ENCODE peak calls at places on chromosomes 7 and 10, in ten cellular contexts. O is pancreas, I is Panc1, M is HFF-Myc, K is esophagus squamous epithelium, W is psoas muscle, C is GM12865, D is GM06990, V is fibroblast of pulmonary artery, B is OCI-LY7. H is an unnamed sample.

GRCh38 chr10:88213206-88213605 is 349.8 kb downstream of the PTEN start:
- DNase-seq in O (no peak), K (no peak), V (no peak), B (no peak), W (no peak), I (no peak), C (no peak), D (no peak), M (no peak), H (no peak)

GRCh38 chr7:27587429-27587828 is 75.3 kb downstream of the HIBADH start:
- DNase-seq in O (no peak), M (no peak), K (no peak), V (no peak), C (no peak), W (no peak), B (no peak), I (no peak), D (peak; percentile 7), H (no peak)

GRCh38 chr7:127393370-127394058 is 1.0 kb upstream of the ZNF800 start:
- DNase-seq in W (peak; percentile 50), I (no peak), M (no peak), O (peak; percentile 27), C (no peak), K (no peak), V (no peak), D (no peak), B (no peak), H (no peak)

GRCh38 chr7:50939026-50939425 is 156.3 kb upstream of the GRB10 start:
- DNase-seq in O (no peak), V (no peak), M (peak; percentile 42), D (no peak), K (no peak), W (no peak), C (no peak), B (no peak), I (no peak), H (peak; percentile 13)

GRCh38 chr10:118983263-118983662 is 46.3 kb upstream of the NANOS1 start:
- DNase-seq in V (no peak), D (peak; percentile 43), M (no peak), C (peak; percentile 66), K (no peak), W (no peak), B (no peak), I (no peak), O (no peak), H (peak; percentile 23)

GRCh38 chr7:17554341-17555015 is 256.0 kb downstream of the AHR start:
- DNase-seq in K (no peak), D (no peak), B (no peak), C (no peak), V (no peak), W (no peak), O (no peak), M (no peak), I (no peak), H (no peak)

GRCh38 chr10:4127518-4128315 is 342.7 kb upstream of the KLF6 start:
- DNase-seq in I (no peak), M (no peak), C (peak; percentile 87), K (no peak), V (no peak), B (peak; percentile 71), W (no peak), O (no peak), D (peak; percentile 72), H (peak; percentile 69)

GRCh38 chr7:38748056-38748610 is 117.0 kb upstream of the AMPH start:
- DNase-seq in I (no peak), D (no peak), M (no peak), B (no peak), K (no peak), C (no peak), W (no peak), V (peak; percentile 49), O (no peak), H (peak; percentile 24)

GRCh38 chr7:91565499-91566331 is 301.5 kb downstream of the FZD1 start:
- DNase-seq in C (no peak), M (peak; percentile 44), B (no peak), D (no peak), K (no peak), W (no peak), V (no peak), I (no peak), O (peak; percentile 35), H (no peak)

GRCh38 chr10:95260397-95260881 is 30.4 kb downstream of the PDLIM1 start:
- DNase-seq in M (peak; percentile 57), O (no peak), V (peak; percentile 95), D (no peak), B (no peak), W (no peak), I (peak; percentile 73), K (no peak), C (no peak), H (peak; percentile 91)

GRCh38 chr7:4683884-4684565 is 1.9 kb downstream of the FOXK1 start:
- DNase-seq in M (no peak), V (peak; percentile 69), B (peak; percentile 33), K (no peak), C (peak; percentile 67), I (peak; percentile 55), O (peak; percentile 54), D (peak; percentile 53), W (peak; percentile 73), H (peak; percentile 86)

DNA sequence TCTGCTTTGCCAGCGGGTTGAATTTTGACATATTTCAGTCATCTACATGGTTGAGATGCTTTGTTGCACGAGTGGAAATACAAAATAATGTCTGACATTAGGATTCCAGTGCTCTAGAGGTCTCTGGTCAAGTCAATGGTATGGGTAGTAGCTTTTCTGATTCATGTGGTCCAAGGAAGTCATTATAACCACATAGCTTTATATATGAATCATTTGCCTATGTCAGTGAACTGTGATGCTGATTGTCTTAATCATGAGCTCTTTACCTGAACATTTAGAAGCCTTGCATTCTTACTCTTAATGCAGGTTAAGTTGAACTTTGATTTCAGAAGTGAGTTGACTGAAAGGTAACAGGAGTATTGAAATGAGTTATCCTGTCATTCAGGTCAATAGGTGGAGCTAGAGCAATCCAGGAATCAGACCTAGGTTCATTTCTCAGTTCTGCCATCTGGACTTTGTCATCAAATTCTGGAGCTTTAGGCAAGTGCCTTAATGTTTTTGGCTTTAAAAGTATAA is 3.3 kb downstream of the MAPK8 start:
- DNase-seq in V (peak; percentile 46), W (no peak), I (peak; percentile 67), K (no peak), B (peak; percentile 27), O (no peak), M (no peak), C (peak; percentile 54), D (no peak), H (peak; percentile 34)
- TF ChIP-seq CTCF in V (no peak), W (peak; percentile 24), I (peak; percentile 66), K (peak; percentile 10), B (peak; percentile 80), O (no peak), M (no peak), C (peak; percentile 23), D (peak; percentile 47), H (peak; percentile 7)

DNA sequence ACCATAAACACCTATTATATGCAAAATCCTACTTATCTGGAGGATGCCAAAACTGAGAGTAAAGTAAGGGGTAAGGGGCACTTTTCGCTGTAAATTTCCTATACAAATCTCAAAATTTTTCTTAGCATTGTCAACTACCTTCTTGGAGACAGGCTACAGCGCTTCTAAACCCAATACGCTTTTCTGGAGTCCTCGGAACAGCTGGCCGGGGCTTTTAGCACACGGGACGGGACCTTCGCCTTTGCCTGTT is 10.4 kb downstream of the TWIST1 start:
- DNase-seq in B (no peak), V (no peak), D (no peak), O (no peak), I (no peak), K (no peak), W (no peak), M (no peak), C (no peak), H (no peak)
- H3K4me3 ChIP-seq in B (no peak overlapping the region), V (peak overlapping the region; percentile 63), D (no peak overlapping the region), O (peak overlapping the region; percentile 25), I (peak overlapping the region; percentile 54), K (peak overlapping the region; percentile 58), W (peak overlapping the region; percentile 50), M (peak overlapping the region; percentile 49), C (no peak overlapping the region), H (peak overlapping the region; percentile 55)

DNA sequence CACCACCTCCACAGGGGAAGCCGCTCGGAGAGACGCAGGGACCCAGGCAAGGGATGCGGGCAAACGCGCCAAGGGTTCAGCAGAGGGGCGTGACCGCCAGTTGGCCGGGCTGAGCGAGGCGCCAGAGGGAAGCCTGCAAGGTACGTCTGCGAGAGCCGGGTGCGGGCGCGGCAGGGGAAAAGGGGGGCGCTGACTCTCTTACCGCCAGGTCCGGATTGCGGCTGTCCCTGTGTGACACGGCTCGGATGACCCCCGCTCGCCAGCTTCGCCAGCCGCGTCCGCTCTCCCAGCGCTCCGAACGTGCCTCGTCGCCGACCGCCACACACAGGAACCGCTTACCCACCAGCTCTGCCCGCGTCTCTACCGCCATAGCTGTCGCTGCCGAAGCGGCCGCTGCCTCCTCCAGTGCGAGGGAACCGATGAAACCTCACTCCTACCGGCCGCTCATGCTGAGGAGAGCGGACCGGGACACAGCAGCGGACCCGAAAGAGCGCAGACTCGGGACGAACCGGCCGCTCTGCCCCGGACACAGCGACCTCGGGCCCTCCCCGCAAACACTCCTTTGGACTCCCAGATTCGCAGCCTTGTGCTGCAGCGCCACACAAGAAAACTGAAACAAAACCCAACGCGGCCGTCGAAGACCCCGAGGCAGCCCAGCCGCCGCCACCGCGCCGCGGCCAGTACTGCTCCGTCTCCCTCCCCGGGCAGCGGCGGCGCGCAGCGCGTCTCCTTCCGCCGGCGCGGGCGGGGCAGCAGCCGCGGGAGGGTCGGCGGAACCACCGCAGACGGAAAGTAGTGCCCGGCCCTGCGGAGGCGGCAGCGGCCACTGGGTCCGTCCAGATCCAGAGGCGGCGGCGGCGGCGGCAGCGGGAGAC is at the start of gene JMJD1C:
- DNase-seq in O (peak; percentile 81), B (peak; percentile 61), W (peak; percentile 90), V (peak; percentile 88), K (peak; percentile 9), C (peak; percentile 89), M (no peak), D (peak; percentile 90), I (no peak), H (peak; percentile 89)
- TF ChIP-seq CTCF in O (no peak), B (peak; percentile 34), W (peak; percentile 2), V (no peak), K (no peak), C (no peak), M (no peak), D (peak; percentile 23), I (peak; percentile 29), H (no peak)

GRCh38 chr7:2558620-2559282 is at the start of gene IQCE:
- DNase-seq in C (peak; percentile 95), D (peak; percentile 92), K (no peak), B (peak; percentile 93), O (peak; percentile 98), W (peak; percentile 97), V (peak; percentile 92), M (peak; percentile 45), I (no peak), H (peak; percentile 94)

GRCh38 chr7:2555121-2556052 is at the start of gene BRAT1:
- DNase-seq in V (peak; percentile 94), B (peak; percentile 97), C (peak; percentile 96), D (peak; percentile 92), K (peak; percentile 88), O (peak; percentile 99), W (peak; percentile 99), I (peak; percentile 72), M (peak; percentile 77), H (peak; percentile 95)

GRCh38 chr7:2554654-2555053 is 670 bp downstream of the BRAT1 start:
- DNase-seq in V (no peak), K (no peak), C (peak; percentile 31), I (no peak), B (peak; percentile 48), O (no peak), M (no peak), W (no peak), D (no peak), H (no peak)

GRCh38 chr7:2564970-2565546 is 6.3 kb downstream of the IQCE start:
- DNase-seq in O (no peak), D (no peak), W (peak; percentile 26), C (no peak), K (no peak), V (no peak), M (no peak), I (no peak), B (no peak), H (no peak)

GRCh38 chr7:2560175-2560695 is 1.5 kb downstream of the IQCE start:
- DNase-seq in M (no peak), K (no peak), D (no peak), V (peak; percentile 23), B (no peak), W (no peak), I (no peak), C (no peak), O (no peak), H (no peak)
- H3K4me3 ChIP-seq in M (peak overlapping the region; percentile 87), K (peak overlapping the region; percentile 85), D (peak overlapping the region; percentile 81), V (peak overlapping the region; percentile 79), B (no peak overlapping the region), W (peak overlapping the region; percentile 92), I (peak overlapping the region; percentile 95), C (no peak overlapping the region), O (peak overlapping the region; percentile 79), H (peak overlapping the region; percentile 75)